ENCODE peak calls at places on chromosomes 1 and 21, in nine cellular contexts. One of them, this sample, is unnamed.
A peak's percentile ranks its signal among the peaks of the same experiment; 100 is the strongest.

GRCh38 chr1:27318596-27318995 is 3.4 kb upstream of the TMEM222 start:
- DNase-seq in sigmoid colon: no peak
- DNase-seq in SK-N-SH: peak; percentile 65
- DNase-seq in stomach: no peak
- DNase-seq in esophagus muscularis mucosa: no peak
- DNase-seq in K562: peak; percentile 64
- DNase-seq in transverse colon: no peak
- DNase-seq in suprapubic skin: no peak
- DNase-seq in GM12878: no peak
- DNase-seq in this sample: no peak

GRCh38 chr1:44603718-44604117 is 70.6 kb downstream of the TMEM53 start:
- DNase-seq in K562: no peak
- DNase-seq in SK-N-SH: peak; percentile 46
- DNase-seq in GM12878: no peak
- DNase-seq in esophagus muscularis mucosa: no peak
- DNase-seq in suprapubic skin: no peak
- DNase-seq in transverse colon: peak; percentile 21
- DNase-seq in sigmoid colon: no peak
- DNase-seq in stomach: peak; percentile 49
- DNase-seq in this sample: peak; percentile 45

GRCh38 chr1:28417441-28418277 is 48.1 kb downstream of the PHACTR4 start:
- DNase-seq in SK-N-SH: peak; percentile 40
- DNase-seq in sigmoid colon: no peak
- DNase-seq in suprapubic skin: no peak
- DNase-seq in stomach: no peak
- DNase-seq in GM12878: no peak
- DNase-seq in esophagus muscularis mucosa: no peak
- DNase-seq in K562: no peak
- DNase-seq in transverse colon: no peak
- DNase-seq in this sample: no peak

GRCh38 chr1:209368864-209369598 is 214.5 kb upstream of the CAMK1G start:
- DNase-seq in K562: no peak
- DNase-seq in transverse colon: no peak
- DNase-seq in sigmoid colon: peak; percentile 72
- DNase-seq in SK-N-SH: no peak
- DNase-seq in stomach: no peak
- DNase-seq in GM12878: no peak
- DNase-seq in esophagus muscularis mucosa: no peak
- DNase-seq in suprapubic skin: no peak
- DNase-seq in this sample: no peak

GRCh38 chr1:236284291-236284711 is 2.5 kb upstream of the ERO1B start:
- DNase-seq in GM12878: peak; percentile 92
- DNase-seq in esophagus muscularis mucosa: no peak
- DNase-seq in transverse colon: no peak
- DNase-seq in K562: no peak
- DNase-seq in SK-N-SH: no peak
- DNase-seq in stomach: no peak
- DNase-seq in suprapubic skin: no peak
- DNase-seq in sigmoid colon: no peak
- DNase-seq in this sample: no peak

GRCh38 chr1:117674521-117675400 is 68.9 kb downstream of the TENT5C start:
- DNase-seq in stomach: peak; percentile 77
- DNase-seq in suprapubic skin: no peak
- DNase-seq in SK-N-SH: no peak
- DNase-seq in GM12878: no peak
- DNase-seq in transverse colon: peak; percentile 62
- DNase-seq in K562: peak; percentile 55
- DNase-seq in sigmoid colon: no peak
- DNase-seq in esophagus muscularis mucosa: no peak
- DNase-seq in this sample: no peak

GRCh38 chr21:31283025-31283424 is 61.0 kb downstream of the TIAM1 start:
- DNase-seq in sigmoid colon: no peak
- DNase-seq in SK-N-SH: no peak
- DNase-seq in K562: no peak
- DNase-seq in GM12878: no peak
- DNase-seq in transverse colon: no peak
- DNase-seq in suprapubic skin: no peak
- DNase-seq in esophagus muscularis mucosa: no peak
- DNase-seq in stomach: peak; percentile 82
- DNase-seq in this sample: no peak

GRCh38 chr1:150311762-150312161 is 9.6 kb upstream of the PRPF3 start:
- DNase-seq in sigmoid colon: no peak
- DNase-seq in transverse colon: no peak
- DNase-seq in stomach: no peak
- DNase-seq in GM12878: no peak
- DNase-seq in suprapubic skin: no peak
- DNase-seq in K562: no peak
- DNase-seq in esophagus muscularis mucosa: no peak
- DNase-seq in SK-N-SH: no peak
- DNase-seq in this sample: no peak

GRCh38 chr21:46515109-46515508 is 56.4 kb downstream of the DIP2A start:
- DNase-seq in stomach: peak; percentile 82
- DNase-seq in sigmoid colon: peak; percentile 72
- DNase-seq in esophagus muscularis mucosa: no peak
- DNase-seq in suprapubic skin: no peak
- DNase-seq in SK-N-SH: no peak
- DNase-seq in GM12878: no peak
- DNase-seq in transverse colon: peak; percentile 16
- DNase-seq in K562: no peak
- DNase-seq in this sample: no peak

GRCh38 chr1:203103201-203103600 is 17.4 kb upstream of the MYOG start:
- DNase-seq in suprapubic skin: no peak
- DNase-seq in SK-N-SH: no peak
- DNase-seq in esophagus muscularis mucosa: no peak
- DNase-seq in transverse colon: no peak
- DNase-seq in stomach: peak; percentile 4
- DNase-seq in GM12878: no peak
- DNase-seq in K562: no peak
- DNase-seq in sigmoid colon: no peak
- DNase-seq in this sample: no peak

GRCh38 chr1:238999944-239000343 is 386.4 kb upstream of the CHRM3 start:
- DNase-seq in stomach: no peak
- DNase-seq in K562: no peak
- DNase-seq in transverse colon: no peak
- DNase-seq in GM12878: no peak
- DNase-seq in SK-N-SH: no peak
- DNase-seq in suprapubic skin: no peak
- DNase-seq in sigmoid colon: no peak
- DNase-seq in esophagus muscularis mucosa: no peak
- DNase-seq in this sample: no peak

GRCh38 chr1:179300112-179300511 is 6.5 kb downstream of the SOAT1 start:
- DNase-seq in sigmoid colon: no peak
- DNase-seq in SK-N-SH: no peak
- DNase-seq in suprapubic skin: no peak
- DNase-seq in esophagus muscularis mucosa: no peak
- DNase-seq in GM12878: no peak
- DNase-seq in transverse colon: no peak
- DNase-seq in stomach: no peak
- DNase-seq in K562: no peak
- DNase-seq in this sample: no peak

DNA sequence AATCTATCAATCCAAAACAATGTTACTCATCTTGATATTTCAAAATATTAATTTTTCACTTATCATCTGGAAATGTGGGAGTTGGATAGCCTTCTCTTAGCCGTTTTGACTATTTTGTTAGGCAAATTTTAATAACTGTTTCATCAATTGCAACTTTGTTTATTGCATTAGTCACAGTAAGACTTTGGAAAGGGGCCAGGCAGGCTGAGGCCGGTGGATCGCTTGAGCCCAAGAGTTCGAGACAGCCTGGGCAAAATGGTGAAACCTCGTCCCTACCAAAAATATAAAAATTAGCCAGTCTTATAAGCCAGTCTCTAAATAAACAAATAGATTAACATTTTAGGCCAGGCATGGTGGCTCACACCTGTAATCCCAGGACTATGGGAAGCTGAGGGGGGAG is 113.0 kb upstream of the NR5A2 start:
- DNase-seq in suprapubic skin: no peak
- DNase-seq in esophagus muscularis mucosa: no peak
- DNase-seq in sigmoid colon: no peak
- DNase-seq in SK-N-SH: no peak
- DNase-seq in stomach: no peak
- DNase-seq in GM12878: no peak
- DNase-seq in K562: no peak
- DNase-seq in transverse colon: no peak
- DNase-seq in this sample: no peak
- H3K4me1 ChIP-seq in suprapubic skin: no peaks in the 10 kb centered on the region
- H3K4me1 ChIP-seq in esophagus muscularis mucosa: no peaks in the 10 kb centered on the region
- H3K4me1 ChIP-seq in sigmoid colon: no peaks in the 10 kb centered on the region
- H3K4me1 ChIP-seq in SK-N-SH: no peaks in the 10 kb centered on the region
- H3K4me1 ChIP-seq in stomach: no peaks in the 10 kb centered on the region
- H3K4me1 ChIP-seq in GM12878: no peaks in the 10 kb centered on the region
- H3K4me1 ChIP-seq in K562: no peaks in the 10 kb centered on the region
- H3K4me1 ChIP-seq in transverse colon: no peaks in the 10 kb centered on the region
- H3K4me1 ChIP-seq in this sample: no peaks in the 10 kb centered on the region

GRCh38 chr1:110089561-110090275 is 19.2 kb upstream of the ALX3 start:
- DNase-seq in esophagus muscularis mucosa: no peak
- DNase-seq in transverse colon: no peak
- DNase-seq in suprapubic skin: no peak
- DNase-seq in GM12878: no peak
- DNase-seq in sigmoid colon: no peak
- DNase-seq in stomach: no peak
- DNase-seq in SK-N-SH: no peak
- DNase-seq in K562: peak; percentile 39
- DNase-seq in this sample: no peak
- TF ChIP-seq EP300 in esophagus muscularis mucosa: no peak
- TF ChIP-seq EP300 in transverse colon: no peak
- TF ChIP-seq EP300 in suprapubic skin: no peak
- TF ChIP-seq EP300 in GM12878: no peak
- TF ChIP-seq EP300 in sigmoid colon: no peak
- TF ChIP-seq EP300 in stomach: no peak
- TF ChIP-seq EP300 in SK-N-SH: no peak
- TF ChIP-seq EP300 in K562: no peak
- TF ChIP-seq EP300 in this sample: no peak

DNA sequence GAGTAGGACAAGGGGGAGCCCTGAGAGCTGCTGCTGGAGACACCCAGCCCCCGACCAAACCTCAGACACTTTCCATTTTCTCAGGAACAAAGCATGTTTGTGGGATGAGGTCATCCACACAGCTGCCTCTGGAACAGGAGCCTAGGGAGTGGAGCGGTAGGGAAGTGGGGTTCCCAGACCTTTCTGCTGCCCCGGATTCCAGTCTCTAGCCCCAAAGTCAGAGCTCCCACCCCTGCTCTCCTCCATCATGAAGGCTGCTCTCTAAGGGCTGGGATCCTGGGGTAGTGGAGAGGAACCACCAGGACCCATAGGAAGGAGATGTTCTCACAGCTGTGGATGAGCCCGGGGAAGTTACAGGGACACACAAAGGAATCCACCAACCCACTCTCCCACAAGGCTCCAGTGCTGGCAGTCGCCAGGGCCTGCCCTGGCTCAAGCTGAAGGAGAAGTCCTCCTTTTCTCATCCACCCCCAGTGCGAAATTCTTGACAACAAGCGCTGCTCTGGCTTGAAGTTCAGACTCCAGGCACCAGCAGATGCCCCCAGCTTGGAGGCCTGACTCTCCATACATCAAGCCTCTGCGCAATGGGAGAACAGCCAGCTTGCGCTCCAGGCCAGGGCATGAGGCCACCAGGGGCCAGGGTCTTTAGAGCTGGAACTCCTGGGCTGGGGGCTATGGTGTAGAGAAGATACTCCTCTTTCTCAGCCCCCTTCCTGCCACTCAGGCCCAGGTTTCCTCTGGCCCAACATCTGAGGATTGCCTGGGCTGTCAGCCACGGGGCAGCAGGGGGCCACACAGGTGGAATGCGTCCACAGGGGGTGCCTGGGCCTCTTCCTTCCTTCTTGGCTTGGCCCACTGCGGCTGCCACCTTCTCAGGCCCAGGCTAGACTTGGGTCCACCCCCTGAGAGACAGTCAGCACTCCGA is 4.5 kb downstream of the FHL3 start:
- DNase-seq in GM12878: no peak
- DNase-seq in transverse colon: no peak
- DNase-seq in sigmoid colon: peak; percentile 80
- DNase-seq in esophagus muscularis mucosa: peak; percentile 92
- DNase-seq in stomach: no peak
- DNase-seq in suprapubic skin: no peak
- DNase-seq in K562: no peak
- DNase-seq in SK-N-SH: peak; percentile 51
- DNase-seq in this sample: no peak
- TF ChIP-seq POLR2AphosphoS5 in GM12878: no peak
- TF ChIP-seq POLR2AphosphoS5 in transverse colon: no peak
- TF ChIP-seq POLR2AphosphoS5 in sigmoid colon: no peak
- TF ChIP-seq POLR2AphosphoS5 in esophagus muscularis mucosa: no peak
- TF ChIP-seq POLR2AphosphoS5 in stomach: no peak
- TF ChIP-seq POLR2AphosphoS5 in suprapubic skin: no peak
- TF ChIP-seq POLR2AphosphoS5 in K562: no peak
- TF ChIP-seq POLR2AphosphoS5 in SK-N-SH: no peak
- TF ChIP-seq POLR2AphosphoS5 in this sample: no peak

GRCh38 chr21:26165331-26165730 is 5.2 kb downstream of the APP start:
- DNase-seq in transverse colon: no peak
- DNase-seq in suprapubic skin: no peak
- DNase-seq in sigmoid colon: no peak
- DNase-seq in GM12878: no peak
- DNase-seq in SK-N-SH: no peak
- DNase-seq in stomach: no peak
- DNase-seq in K562: no peak
- DNase-seq in esophagus muscularis mucosa: no peak
- DNase-seq in this sample: no peak
- H3K4me1 ChIP-seq in transverse colon: peaks cover 26% of the 10 kb centered on the region
- H3K4me1 ChIP-seq in suprapubic skin: peaks cover 39% of the 10 kb centered on the region
- H3K4me1 ChIP-seq in sigmoid colon: peaks cover 29% of the 10 kb centered on the region
- H3K4me1 ChIP-seq in GM12878: no peaks in the 10 kb centered on the region
- H3K4me1 ChIP-seq in SK-N-SH: peaks cover 26% of the 10 kb centered on the region
- H3K4me1 ChIP-seq in stomach: peaks cover 63% of the 10 kb centered on the region
- H3K4me1 ChIP-seq in K562: peaks cover 10% of the 10 kb centered on the region
- H3K4me1 ChIP-seq in esophagus muscularis mucosa: peaks cover 56% of the 10 kb centered on the region
- H3K4me1 ChIP-seq in this sample: peaks cover 17% of the 10 kb centered on the region